ENCODE peak calls at places on chromosomes 5 and 9, in four cellular contexts. U is mesendoderm, C is H9, Q is H1. V is an unnamed sample.

GRCh38 chr9:1941989-1942388 is 73.2 kb upstream of the SMARCA2 start:
- DNase-seq in U (peak; percentile 20), C (no peak), Q (no peak), V (no peak)

GRCh38 chr9:37415011-37415719 is 7.3 kb upstream of the GRHPR start:
- DNase-seq in U (peak; percentile 94), C (peak; percentile 81), Q (peak; percentile 77), V (peak; percentile 73)

GRCh38 chr5:91176288-91177016 is 206.7 kb downstream of the ARRDC3 start:
- DNase-seq in U (no peak), C (no peak), Q (no peak), V (peak; percentile 60)

GRCh38 chr9:38620483-38621433 is at the start of gene ANKRD18A:
- DNase-seq in U (peak; percentile 98), C (peak; percentile 96), Q (peak; percentile 88), V (peak; percentile 41)

GRCh38 chr9:7153566-7153965 is 395.8 kb downstream of the KDM4C start:
- DNase-seq in U (no peak), C (no peak), Q (no peak), V (no peak)

GRCh38 chr9:83062011-83062652 is 810 bp downstream of the RASEF start:
- DNase-seq in U (peak; percentile 68), C (peak; percentile 65), Q (peak; percentile 7), V (peak; percentile 18)

GRCh38 chr9:12732971-12733370 is 39.8 kb downstream of the TYRP1 start:
- DNase-seq in U (no peak), C (no peak), Q (no peak), V (no peak)

GRCh38 chr5:173591300-173591622 is 25.2 kb downstream of the BOD1 start:
- DNase-seq in U (no peak), C (no peak), Q (no peak), V (no peak)

GRCh38 chr5:127577458-127577857 is 60.0 kb downstream of the PRRC1 start:
- DNase-seq in U (no peak), C (no peak), Q (no peak), V (peak; percentile 20)

GRCh38 chr9:137445275-137445807 is 4.2 kb upstream of the ENTPD8 start:
- DNase-seq in U (peak; percentile 71), C (peak; percentile 76), Q (no peak), V (peak; percentile 76)

GRCh38 chr5:34660444-34660843 is 4.3 kb downstream of the RAI14 start:
- DNase-seq in U (no peak), C (no peak), Q (no peak), V (peak; percentile 99)

GRCh38 chr5:149257875-149258705 is 13.6 kb upstream of the AFAP1L1 start:
- DNase-seq in U (no peak), C (no peak), Q (no peak), V (peak; percentile 87)

GRCh38 chr5:164353155-164353554 is 847.7 kb downstream of the MAT2B start:
- DNase-seq in U (peak; percentile 82), C (no peak), Q (no peak), V (peak; percentile 54)

GRCh38 chr5:82314964-82315728 is 37.0 kb upstream of the RPS23 start:
- DNase-seq in U (no peak), C (no peak), Q (no peak), V (peak; percentile 61)

GRCh38 chr9:101796044-101796443 is 57.6 kb upstream of the GRIN3A start:
- DNase-seq in U (no peak), C (no peak), Q (no peak), V (no peak)

GRCh38 chr9:109117856-109118801 is 1.6 kb downstream of the TMEM245 start:
- DNase-seq in U (no peak), C (no peak), Q (no peak), V (peak; percentile 89)

GRCh38 chr9:26163931-26164330 is 485.7 kb upstream of the TUSC1 start:
- DNase-seq in U (no peak), C (no peak), Q (no peak), V (peak; percentile 70)

GRCh38 chr5:170648546-170648945 is 135.0 kb upstream of the GABRP start:
- DNase-seq in U (no peak), C (no peak), Q (no peak), V (peak; percentile 5)

GRCh38 chr9:79975471-79976316 is 403.9 kb downstream of the TLE4 start:
- DNase-seq in U (no peak), C (peak; percentile 28), Q (no peak), V (no peak)

GRCh38 chr9:130526193-130526853 is 53.1 kb upstream of the FUBP3 start:
- DNase-seq in U (no peak), C (no peak), Q (no peak), V (no peak)

GRCh38 chr5:55894135-55894534 is 43.0 kb downstream of the IL31RA start:
- DNase-seq in U (no peak), C (no peak), Q (no peak), V (no peak)

GRCh38 chr5:162268694-162269481 is 201.3 kb downstream of the GABRG2 start:
- DNase-seq in U (no peak), C (no peak), Q (no peak), V (no peak)

GRCh38 chr9:134641989-134642384 is 384 bp downstream of the COL5A1 start:
- DNase-seq in U (no peak), C (no peak), Q (no peak), V (no peak)

GRCh38 chr5:95823241-95823737 is 763 bp upstream of the GLRX start:
- DNase-seq in U (no peak), C (no peak), Q (no peak), V (no peak)
- H3K56ac ChIP-seq in U (peak overlapping the region; percentile 73), C (no peak overlapping the region), Q (no peak overlapping the region), V (peak overlapping the region; percentile 83)

GRCh38 chr5:33174376-33174775 is 266.4 kb upstream of the TARS1 start:
- DNase-seq in U (no peak), C (no peak), Q (no peak), V (no peak)
- H3K56ac ChIP-seq in U (no peak overlapping the region), C (no peak overlapping the region), Q (no peak overlapping the region), V (no peak overlapping the region)

DNA sequence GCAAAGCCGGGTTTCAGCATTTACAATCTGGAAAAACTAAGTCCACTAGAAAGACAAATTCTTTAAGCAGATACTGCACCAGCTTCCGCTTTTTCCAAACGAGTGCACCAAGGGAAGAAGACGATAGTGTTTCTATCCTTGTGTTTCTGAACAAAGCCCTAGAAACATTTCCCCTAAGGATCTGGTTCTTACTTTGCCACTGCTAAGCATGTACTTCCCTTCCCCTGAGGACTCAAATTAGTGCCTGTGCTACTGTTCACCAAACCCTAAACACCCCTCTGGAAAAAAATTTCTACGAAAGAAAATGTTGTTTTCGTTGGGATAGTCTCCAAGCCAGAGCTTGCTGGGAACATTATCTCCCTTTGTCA is 294.6 kb downstream of the BNC2 start:
- DNase-seq in U (no peak), C (no peak), Q (no peak), V (no peak)
- H3K56ac ChIP-seq in U (no peak overlapping the region), C (no peak overlapping the region), Q (no peak overlapping the region), V (no peak overlapping the region)

DNA sequence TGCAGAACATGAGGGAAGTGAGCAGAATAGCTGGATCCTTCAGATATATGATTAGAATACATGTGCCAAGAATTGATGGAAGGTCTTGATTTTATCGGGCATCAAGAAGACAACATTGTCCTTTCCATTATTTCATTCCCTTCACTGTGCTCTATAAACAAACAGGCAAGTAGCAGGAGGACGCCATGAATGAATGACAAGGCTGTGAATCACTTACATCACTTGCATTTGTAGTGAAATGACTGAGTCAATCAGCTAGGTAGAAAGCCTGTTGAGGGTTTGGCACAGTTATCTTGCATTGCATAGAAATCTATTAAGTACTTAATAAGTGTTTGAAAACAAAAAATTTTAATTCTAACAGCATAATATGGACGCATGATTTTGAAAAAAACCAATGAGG is 548.8 kb upstream of the IZUMO3 start:
- DNase-seq in U (peak; percentile 5), C (no peak), Q (no peak), V (no peak)
- H3K56ac ChIP-seq in U (no peak overlapping the region), C (no peak overlapping the region), Q (no peak overlapping the region), V (no peak overlapping the region)

GRCh38 chr5:3382151-3382550 is 213.5 kb upstream of the IRX1 start:
- DNase-seq in U (no peak), C (no peak), Q (no peak), V (no peak)
- H3K56ac ChIP-seq in U (no peak overlapping the region), C (no peak overlapping the region), Q (no peak overlapping the region), V (no peak overlapping the region)

V was measured in IMR-90.